ENCODE peak calls at places on chromosomes 7 and 10, in nine cellular contexts. Z, T, M, A, P, E, K, H and G are unnamed samples.

GRCh38 chr7:50632561-50633413 is 67.6 kb upstream of the DDC start:
- DNase-seq in Z (no peak), T (no peak), M (no peak), A (no peak), P (no peak), E (peak; percentile 67), K (no peak), H (peak; percentile 66), G (peak; percentile 58)

GRCh38 chr7:79936281-79936983 is 198.2 kb upstream of the GNAI1 start:
- DNase-seq in Z (no peak), T (no peak), M (no peak), A (no peak), P (no peak), E (no peak), K (no peak), H (no peak), G (no peak)

GRCh38 chr7:152451356-152451755 is 15.6 kb upstream of the KMT2C start:
- DNase-seq in Z (no peak), T (no peak), M (no peak), A (no peak), P (no peak), E (no peak), K (no peak), H (no peak), G (no peak)

GRCh38 chr7:143380264-143380645 is 890 bp upstream of the ZYX start:
- DNase-seq in Z (peak; percentile 94), T (peak; percentile 29), M (peak; percentile 86), A (peak; percentile 94), P (peak; percentile 90), E (peak; percentile 83), K (peak; percentile 84), H (peak; percentile 87), G (peak; percentile 95)

GRCh38 chr7:4103352-4104091 is 578.6 kb upstream of the FOXK1 start:
- DNase-seq in Z (no peak), T (no peak), M (no peak), A (no peak), P (no peak), E (no peak), K (no peak), H (no peak), G (no peak)

GRCh38 chr7:67406941-67407340 is 410.3 kb downstream of the TYW1 start:
- DNase-seq in Z (no peak), T (no peak), M (no peak), A (peak; percentile 67), P (no peak), E (no peak), K (no peak), H (no peak), G (no peak)

GRCh38 chr7:28759373-28760013 is 198.6 kb downstream of the TRIL start:
- DNase-seq in Z (no peak), T (no peak), M (no peak), A (no peak), P (no peak), E (no peak), K (no peak), H (no peak), G (no peak)

GRCh38 chr10:103395754-103396066 is 565 bp downstream of the ATP5MK start:
- DNase-seq in Z (no peak), T (no peak), M (no peak), A (no peak), P (no peak), E (no peak), K (no peak), H (no peak), G (no peak)

GRCh38 chr7:138924551-138925225 is 56.5 kb downstream of the KIAA1549 start:
- DNase-seq in Z (no peak), T (no peak), M (no peak), A (no peak), P (no peak), E (no peak), K (no peak), H (no peak), G (no peak)

GRCh38 chr7:90345548-90346319 is 782 bp upstream of the GTPBP10 start:
- DNase-seq in Z (no peak), T (peak; percentile 43), M (no peak), A (no peak), P (no peak), E (peak; percentile 37), K (peak; percentile 23), H (no peak), G (no peak)

GRCh38 chr7:23106491-23106800 is 861 bp downstream of the KLHL7 start:
- DNase-seq in Z (no peak), T (peak; percentile 42), M (no peak), A (no peak), P (no peak), E (no peak), K (peak; percentile 58), H (no peak), G (no peak)